ENCODE peak calls at places on chromosome X, in seven cellular contexts. One of them, this sample, is unnamed. For H3K4me1, the result is how much of the 10 kb centered on the place peaks cover.

GRCh38 chrX:153411255-153411987 is at the start of gene ZFP92:
- DNase-seq in neural progenitor cell: no peak
- DNase-seq in A673: no peak
- DNase-seq in CD8-positive, alpha-beta T cell: peak
- DNase-seq in OCI-LY7: no peak
- DNase-seq in ovary: peak
- DNase-seq in GM23248: peak
- DNase-seq in this sample: no peak

GRCh38 chrX:133999013-133999705 is 13.8 kb upstream of the GPC3 start:
- DNase-seq in neural progenitor cell: no peak
- DNase-seq in A673: no peak
- DNase-seq in CD8-positive, alpha-beta T cell: no peak
- DNase-seq in OCI-LY7: no peak
- DNase-seq in ovary: peak
- DNase-seq in GM23248: no peak
- DNase-seq in this sample: no peak

GRCh38 chrX:106484233-106484632 is 127.5 kb upstream of the RADX start:
- DNase-seq in neural progenitor cell: no peak
- DNase-seq in A673: no peak
- DNase-seq in CD8-positive, alpha-beta T cell: no peak
- DNase-seq in OCI-LY7: no peak
- DNase-seq in ovary: no peak
- DNase-seq in GM23248: peak
- DNase-seq in this sample: no peak

GRCh38 chrX:36534900-36535299 is 473.3 kb upstream of the FAM47C start:
- DNase-seq in neural progenitor cell: no peak
- DNase-seq in A673: no peak
- DNase-seq in CD8-positive, alpha-beta T cell: no peak
- DNase-seq in OCI-LY7: no peak
- DNase-seq in ovary: no peak
- DNase-seq in GM23248: no peak
- DNase-seq in this sample: no peak

GRCh38 chrX:12716574-12716973 is 74.6 kb upstream of the PRPS2 start:
- DNase-seq in neural progenitor cell: no peak
- DNase-seq in A673: no peak
- DNase-seq in CD8-positive, alpha-beta T cell: no peak
- DNase-seq in OCI-LY7: no peak
- DNase-seq in ovary: no peak
- DNase-seq in GM23248: no peak
- DNase-seq in this sample: no peak

GRCh38 chrX:31590581-31591113 is 518.8 kb upstream of the FTHL17 start:
- DNase-seq in neural progenitor cell: no peak
- DNase-seq in A673: peak
- DNase-seq in CD8-positive, alpha-beta T cell: no peak
- DNase-seq in OCI-LY7: no peak
- DNase-seq in ovary: no peak
- DNase-seq in GM23248: peak
- DNase-seq in this sample: no peak

GRCh38 chrX:11143931-11144678 is 33.0 kb downstream of the HCCS start:
- DNase-seq in neural progenitor cell: peak
- DNase-seq in A673: peak
- DNase-seq in CD8-positive, alpha-beta T cell: peak
- DNase-seq in OCI-LY7: peak
- DNase-seq in ovary: peak
- DNase-seq in GM23248: peak
- DNase-seq in this sample: no peak

GRCh38 chrX:101210630-101211029 is 9.0 kb upstream of the DRP2 start:
- DNase-seq in neural progenitor cell: no peak
- DNase-seq in A673: no peak
- DNase-seq in CD8-positive, alpha-beta T cell: no peak
- DNase-seq in OCI-LY7: no peak
- DNase-seq in ovary: no peak
- DNase-seq in GM23248: no peak
- DNase-seq in this sample: no peak

GRCh38 chrX:39477438-39478120 is 620.2 kb downstream of the BCOR start:
- DNase-seq in neural progenitor cell: peak
- DNase-seq in A673: no peak
- DNase-seq in CD8-positive, alpha-beta T cell: peak
- DNase-seq in OCI-LY7: no peak
- DNase-seq in ovary: peak
- DNase-seq in GM23248: no peak
- DNase-seq in this sample: peak

GRCh38 chrX:154732421-154733071 is 18.3 kb downstream of the GAB3 start:
- DNase-seq in neural progenitor cell: no peak
- DNase-seq in A673: no peak
- DNase-seq in CD8-positive, alpha-beta T cell: no peak
- DNase-seq in OCI-LY7: no peak
- DNase-seq in ovary: no peak
- DNase-seq in GM23248: peak
- DNase-seq in this sample: no peak
- H3K4me1 ChIP-seq in neural progenitor cell: under half
- H3K4me1 ChIP-seq in A673: under half
- H3K4me1 ChIP-seq in CD8-positive, alpha-beta T cell: half or more
- H3K4me1 ChIP-seq in OCI-LY7: under half
- H3K4me1 ChIP-seq in ovary: under half
- H3K4me1 ChIP-seq in GM23248: half or more
- H3K4me1 ChIP-seq in this sample: under half

GRCh38 chrX:71627588-71628404 is 9.5 kb upstream of the CXCR3 start:
- DNase-seq in neural progenitor cell: no peak
- DNase-seq in A673: no peak
- DNase-seq in CD8-positive, alpha-beta T cell: no peak
- DNase-seq in OCI-LY7: no peak
- DNase-seq in ovary: no peak
- DNase-seq in GM23248: no peak
- DNase-seq in this sample: no peak
- H3K4me1 ChIP-seq in neural progenitor cell: under half
- H3K4me1 ChIP-seq in A673: under half
- H3K4me1 ChIP-seq in CD8-positive, alpha-beta T cell: under half
- H3K4me1 ChIP-seq in OCI-LY7: under half
- H3K4me1 ChIP-seq in ovary: under half
- H3K4me1 ChIP-seq in GM23248: under half
- H3K4me1 ChIP-seq in this sample: under half

GRCh38 chrX:45748443-45748842 is 547.8 kb upstream of the DIPK2B start:
- DNase-seq in neural progenitor cell: no peak
- DNase-seq in A673: no peak
- DNase-seq in CD8-positive, alpha-beta T cell: no peak
- DNase-seq in OCI-LY7: no peak
- DNase-seq in ovary: no peak
- DNase-seq in GM23248: peak
- DNase-seq in this sample: no peak

GRCh38 chrX:45751156-45751555 is 550.5 kb upstream of the DIPK2B start:
- DNase-seq in neural progenitor cell: no peak
- DNase-seq in A673: no peak
- DNase-seq in CD8-positive, alpha-beta T cell: no peak
- DNase-seq in OCI-LY7: no peak
- DNase-seq in ovary: no peak
- DNase-seq in GM23248: no peak
- DNase-seq in this sample: no peak

GRCh38 chrX:45747905-45748304 is 547.2 kb upstream of the DIPK2B start:
- DNase-seq in neural progenitor cell: no peak
- DNase-seq in A673: no peak
- DNase-seq in CD8-positive, alpha-beta T cell: no peak
- DNase-seq in OCI-LY7: no peak
- DNase-seq in ovary: no peak
- DNase-seq in GM23248: peak
- DNase-seq in this sample: no peak

GRCh38 chrX:45749375-45749774 is 548.7 kb upstream of the DIPK2B start:
- DNase-seq in neural progenitor cell: no peak
- DNase-seq in A673: peak
- DNase-seq in CD8-positive, alpha-beta T cell: no peak
- DNase-seq in OCI-LY7: no peak
- DNase-seq in ovary: peak
- DNase-seq in GM23248: peak
- DNase-seq in this sample: no peak

GRCh38 chrX:45750639-45751038 is 550.0 kb upstream of the DIPK2B start:
- DNase-seq in neural progenitor cell: no peak
- DNase-seq in A673: no peak
- DNase-seq in CD8-positive, alpha-beta T cell: no peak
- DNase-seq in OCI-LY7: no peak
- DNase-seq in ovary: no peak
- DNase-seq in GM23248: peak
- DNase-seq in this sample: no peak
- H3K4me1 ChIP-seq in neural progenitor cell: under half
- H3K4me1 ChIP-seq in A673: under half
- H3K4me1 ChIP-seq in CD8-positive, alpha-beta T cell: under half
- H3K4me1 ChIP-seq in OCI-LY7: under half
- H3K4me1 ChIP-seq in ovary: under half
- H3K4me1 ChIP-seq in GM23248: half or more
- H3K4me1 ChIP-seq in this sample: under half

GRCh38 chrX:132041016-132041415 is 17.9 kb downstream of the STK26 start:
- DNase-seq in neural progenitor cell: peak
- DNase-seq in A673: no peak
- DNase-seq in CD8-positive, alpha-beta T cell: no peak
- DNase-seq in OCI-LY7: no peak
- DNase-seq in ovary: no peak
- DNase-seq in GM23248: peak
- DNase-seq in this sample: no peak

GRCh38 chrX:132033166-132033565 is 10.1 kb downstream of the STK26 start:
- DNase-seq in neural progenitor cell: no peak
- DNase-seq in A673: no peak
- DNase-seq in CD8-positive, alpha-beta T cell: no peak
- DNase-seq in OCI-LY7: no peak
- DNase-seq in ovary: no peak
- DNase-seq in GM23248: no peak
- DNase-seq in this sample: no peak

GRCh38 chrX:132034648-132035047 is 11.5 kb downstream of the STK26 start:
- DNase-seq in neural progenitor cell: no peak
- DNase-seq in A673: no peak
- DNase-seq in CD8-positive, alpha-beta T cell: no peak
- DNase-seq in OCI-LY7: no peak
- DNase-seq in ovary: no peak
- DNase-seq in GM23248: no peak
- DNase-seq in this sample: no peak

GRCh38 chrX:132040066-132040465 is 17.0 kb downstream of the STK26 start:
- DNase-seq in neural progenitor cell: no peak
- DNase-seq in A673: no peak
- DNase-seq in CD8-positive, alpha-beta T cell: no peak
- DNase-seq in OCI-LY7: no peak
- DNase-seq in ovary: no peak
- DNase-seq in GM23248: no peak
- DNase-seq in this sample: no peak

DNA sequence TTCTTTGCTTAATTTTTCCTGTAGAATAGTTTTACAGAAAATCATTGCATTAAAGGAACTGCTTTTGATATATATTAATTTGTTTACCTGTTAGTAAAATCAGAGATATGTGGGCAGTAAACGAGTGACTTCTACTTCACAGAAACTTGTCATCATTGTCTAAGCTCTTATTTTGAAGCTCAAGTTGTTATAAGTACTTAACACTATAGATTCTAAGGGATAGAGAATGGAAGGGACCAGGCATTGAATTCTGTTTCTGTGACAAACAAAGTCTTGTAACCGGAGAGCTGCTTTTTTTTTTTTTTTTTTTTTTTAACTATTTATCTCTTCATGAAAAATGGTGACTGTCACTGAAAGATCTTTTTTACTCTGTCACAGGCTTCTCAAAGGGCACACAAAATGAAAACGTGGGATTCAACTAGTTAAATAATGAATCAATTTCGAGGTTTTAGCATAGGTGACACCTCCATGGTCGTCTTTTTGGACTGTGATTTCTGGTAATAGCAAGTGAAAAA is 14.4 kb downstream of the STK26 start:
- DNase-seq in neural progenitor cell: no peak
- DNase-seq in A673: no peak
- DNase-seq in CD8-positive, alpha-beta T cell: no peak
- DNase-seq in OCI-LY7: no peak
- DNase-seq in ovary: no peak
- DNase-seq in GM23248: no peak
- DNase-seq in this sample: no peak
- H3K4me1 ChIP-seq in neural progenitor cell: under half
- H3K4me1 ChIP-seq in A673: under half
- H3K4me1 ChIP-seq in CD8-positive, alpha-beta T cell: under half
- H3K4me1 ChIP-seq in OCI-LY7: under half
- H3K4me1 ChIP-seq in ovary: under half
- H3K4me1 ChIP-seq in GM23248: under half
- H3K4me1 ChIP-seq in this sample: under half

GRCh38 chrX:48677456-48678030 is 6.1 kb upstream of the WAS start:
- DNase-seq in neural progenitor cell: no peak
- DNase-seq in A673: no peak
- DNase-seq in CD8-positive, alpha-beta T cell: no peak
- DNase-seq in OCI-LY7: no peak
- DNase-seq in ovary: no peak
- DNase-seq in GM23248: no peak
- DNase-seq in this sample: no peak
- H3K4me1 ChIP-seq in neural progenitor cell: under half
- H3K4me1 ChIP-seq in A673: under half
- H3K4me1 ChIP-seq in CD8-positive, alpha-beta T cell: under half
- H3K4me1 ChIP-seq in OCI-LY7: under half
- H3K4me1 ChIP-seq in ovary: under half
- H3K4me1 ChIP-seq in GM23248: under half
- H3K4me1 ChIP-seq in this sample: under half

DNA sequence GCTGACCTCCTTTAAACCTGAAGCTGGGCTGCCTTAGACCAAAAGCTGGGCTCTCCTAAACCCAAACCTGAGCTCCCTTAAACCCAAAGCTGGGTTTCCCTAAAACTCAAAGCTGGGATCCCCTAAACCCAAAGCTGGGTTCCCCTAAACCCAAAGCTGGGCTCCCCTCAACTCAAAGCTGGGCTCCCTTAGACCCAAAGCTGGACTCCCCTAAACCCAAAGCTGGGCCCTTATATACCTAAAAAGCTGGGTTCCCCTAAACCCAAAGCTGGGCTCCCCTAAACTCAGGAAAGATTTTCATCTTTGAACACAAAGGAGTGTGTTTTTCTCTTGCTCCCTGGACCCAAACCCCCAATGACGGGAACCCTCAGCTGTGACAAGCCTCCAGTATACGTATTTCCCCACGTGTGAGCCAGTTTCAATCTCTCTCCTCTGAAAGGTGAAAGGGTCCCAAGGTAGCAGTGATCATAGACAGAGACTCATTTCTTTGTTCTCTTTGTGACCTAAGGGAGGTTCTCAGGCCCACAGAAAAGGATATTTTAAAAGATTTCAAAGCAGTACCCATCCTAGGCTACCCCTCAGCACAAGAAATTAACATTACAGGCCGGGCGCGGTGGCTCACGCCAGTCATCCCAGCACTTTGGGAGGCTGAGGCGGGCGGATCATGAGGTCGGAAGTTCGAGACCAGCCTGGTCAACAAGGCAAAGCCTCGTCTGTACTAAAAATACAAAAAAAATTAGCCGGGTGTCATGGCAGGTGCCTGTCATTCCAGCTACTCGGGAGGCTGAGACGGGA is 31.3 kb upstream of the ASMTL start:
- DNase-seq in neural progenitor cell: no peak
- DNase-seq in A673: no peak
- DNase-seq in CD8-positive, alpha-beta T cell: no peak
- DNase-seq in OCI-LY7: peak
- DNase-seq in ovary: no peak
- DNase-seq in GM23248: no peak
- DNase-seq in this sample: no peak
- H3K4me1 ChIP-seq in neural progenitor cell: under half
- H3K4me1 ChIP-seq in A673: under half
- H3K4me1 ChIP-seq in CD8-positive, alpha-beta T cell: under half
- H3K4me1 ChIP-seq in OCI-LY7: half or more
- H3K4me1 ChIP-seq in ovary: under half
- H3K4me1 ChIP-seq in GM23248: under half
- H3K4me1 ChIP-seq in this sample: under half

GRCh38 chrX:19698125-19698524 is 182.8 kb upstream of the MAP3K15 start:
- DNase-seq in neural progenitor cell: no peak
- DNase-seq in A673: no peak
- DNase-seq in CD8-positive, alpha-beta T cell: no peak
- DNase-seq in OCI-LY7: no peak
- DNase-seq in ovary: no peak
- DNase-seq in GM23248: peak
- DNase-seq in this sample: no peak
- H3K4me1 ChIP-seq in neural progenitor cell: under half
- H3K4me1 ChIP-seq in A673: under half
- H3K4me1 ChIP-seq in CD8-positive, alpha-beta T cell: under half
- H3K4me1 ChIP-seq in OCI-LY7: under half
- H3K4me1 ChIP-seq in ovary: under half
- H3K4me1 ChIP-seq in GM23248: under half
- H3K4me1 ChIP-seq in this sample: under half